ENCODE peak calls at places on chromosomes 2 and 18, in four cellular contexts. Y is activated CD8-positive, alpha-beta memory T cell treated with anti-CD3 and anti-CD28 coated beads, Interleukin-2, amount 10 ng/mL, durations not matched to agents 7 days and 5 days; H is CD8-positive, alpha-beta memory T cell; I is uterus. M is an unnamed sample.
A peak's percentile ranks its signal among the peaks of the same experiment; 100 is the strongest.

GRCh38 chr2:112150447-112150846 is 12.3 kb downstream of the FBLN7 start:
- DNase-seq in I (peak; percentile 51), H (no peak), Y (peak; percentile 19), M (peak; percentile 63)

GRCh38 chr2:23519334-23519651 is 134.3 kb downstream of the KLHL29 start:
- DNase-seq in H (no peak), I (no peak), Y (no peak), M (no peak)

GRCh38 chr2:88199912-88200682 is 30.0 kb downstream of the THNSL2 start:
- DNase-seq in Y (no peak), H (peak; percentile 12), I (no peak), M (no peak)

GRCh38 chr2:217085543-217085942 is 225.7 kb upstream of the TNP1 start:
- DNase-seq in Y (no peak), I (no peak), H (no peak), M (no peak)

GRCh38 chr2:159381574-159381973 is 95.1 kb upstream of the WDSUB1 start:
- DNase-seq in I (no peak), H (no peak), Y (no peak), M (no peak)

GRCh38 chr2:142140434-142140845 is 9.6 kb upstream of the LRP1B start:
- DNase-seq in I (no peak), Y (no peak), H (no peak), M (no peak)

GRCh38 chr2:186713664-186714063 is 19.8 kb downstream of the FAM171B start:
- DNase-seq in H (no peak), Y (no peak), I (no peak), M (no peak)

GRCh38 chr2:60094450-60094929 is 459.0 kb downstream of the BCL11A start:
- DNase-seq in I (no peak), Y (no peak), H (no peak), M (no peak)

GRCh38 chr2:127261835-127262234 is 32.1 kb downstream of the ERCC3 start:
- DNase-seq in I (no peak), H (no peak), Y (no peak), M (no peak)

GRCh38 chr2:21812766-21813165 is 689.0 kb downstream of the TDRD15 start:
- DNase-seq in Y (no peak), H (no peak), I (no peak), M (no peak)

GRCh38 chr2:28322051-28322450 is 70.6 kb upstream of the FOSL2 start:
- DNase-seq in H (no peak), Y (no peak), I (no peak), M (no peak)

GRCh38 chr2:237482485-237482884 is 4.6 kb upstream of the MLPH start:
- DNase-seq in H (no peak), Y (no peak), I (peak; percentile 81), M (peak; percentile 87)

GRCh38 chr2:27378096-27378808 is 2.3 kb downstream of the ZNF513 start:
- DNase-seq in H (no peak), Y (no peak), I (no peak), M (no peak)

GRCh38 chr2:97747716-97748115 is 34.3 kb downstream of the ZAP70 start:
- DNase-seq in I (no peak), H (no peak), Y (no peak), M (no peak)

GRCh38 chr2:178479275-178479616 is 846 bp upstream of the FKBP7 start:
- DNase-seq in I (no peak), Y (no peak), H (no peak), M (no peak)

GRCh38 chr2:43136862-43137261 is 89.5 kb downstream of the ZFP36L2 start:
- DNase-seq in Y (peak; percentile 95), H (peak; percentile 70), I (no peak), M (no peak)

GRCh38 chr2:42581257-42581656 is 12.8 kb downstream of the MTA3 start:
- DNase-seq in Y (no peak), H (no peak), I (no peak), M (no peak)

GRCh38 chr2:72757177-72757775 is 68.6 kb downstream of the EXOC6B start:
- DNase-seq in Y (no peak), I (no peak), H (no peak), M (no peak)

GRCh38 chr2:27174638-27175037 is 25.8 kb downstream of the TCF23 start:
- DNase-seq in H (no peak), Y (no peak), I (no peak), M (no peak)

GRCh38 chr18:73962251-73962650 is 185.4 kb downstream of the FBXO15 start:
- DNase-seq in I (no peak), Y (no peak), H (no peak), M (no peak)

GRCh38 chr2:150610670-150611279 is 123.3 kb upstream of the RND3 start:
- DNase-seq in H (no peak), Y (no peak), I (no peak), M (no peak)

GRCh38 chr2:104944495-104944894 is 90.6 kb downstream of the POU3F3 start:
- DNase-seq in I (no peak), Y (no peak), H (no peak), M (no peak)

GRCh38 chr2:73128841-73129535 is 16.2 kb upstream of the RAB11FIP5 start:
- DNase-seq in Y (no peak), I (no peak), H (no peak), M (no peak)

GRCh38 chr18:45566025-45566740 is 49.1 kb upstream of the SLC14A2 start:
- DNase-seq in I (peak; percentile 64), Y (no peak), H (no peak), M (peak; percentile 80)

GRCh38 chr18:41939326-41939725 is 15.7 kb upstream of the PIK3C3 start:
- DNase-seq in H (no peak), Y (no peak), I (no peak), M (no peak)

GRCh38 chr2:85545780-85546240 is 6.8 kb downstream of the MAT2A start:
- DNase-seq in H (no peak), I (no peak), Y (no peak), M (no peak)

GRCh38 chr2:206969192-206969591 is 29.9 kb downstream of the CPO start:
- DNase-seq in I (no peak), Y (no peak), H (no peak), M (no peak)

GRCh38 chr2:100470898-100471514 is 724 bp downstream of the NMS start:
- DNase-seq in H (no peak), Y (no peak), I (no peak), M (no peak)

GRCh38 chr2:10688921-10689807 is 611 bp downstream of the NOL10 start:
- DNase-seq in H (no peak), Y (no peak), I (no peak), M (no peak)

GRCh38 chr2:181894381-181894780 is 2.9 kb downstream of the ITPRID2 start:
- DNase-seq in Y (no peak), I (no peak), H (no peak), M (no peak)

GRCh38 chr2:30756971-30757370 is 50.3 kb downstream of the CAPN13 start:
- DNase-seq in Y (no peak), H (no peak), I (no peak), M (no peak)

GRCh38 chr2:9377461-9378097 is 45.7 kb downstream of the ITGB1BP1 start:
- DNase-seq in I (no peak), Y (no peak), H (no peak), M (no peak)

GRCh38 chr2:100624536-100624935 is 61.7 kb downstream of the PDCL3 start:
- DNase-seq in I (no peak), Y (no peak), H (no peak), M (no peak)

GRCh38 chr2:240503375-240503774 is 54.4 kb downstream of the ANKMY1 start:
- DNase-seq in I (no peak), H (no peak), Y (peak; percentile 32), M (peak; percentile 28)

GRCh38 chr18:45626330-45627203 is 11.3 kb downstream of the SLC14A2 start:
- DNase-seq in Y (no peak), H (no peak), I (no peak), M (no peak)